ENCODE peak calls at places on chromosomes 11 and 22, in eight cellular contexts. P is astrocyte of the spinal cord; K is RPMI7951; R is stimulated activated CD8-positive, alpha-beta memory T cell treated with anti-CD3 and anti-CD28 coated beads, Interleukin-15, amount 100 ng/mL, for 48 hours; N is globus pallidus; B is prostate gland; J is cardiac muscle cell; F is Ammon's horn. I is an unnamed sample.

GRCh38 chr11:30876656-30877371 is 290.7 kb upstream of the MPPED2 start:
- DNase-seq in P (no peak), K (no peak), R (no peak), N (no peak), B (no peak), J (no peak), F (no peak), I (no peak)

GRCh38 chr11:78192223-78192719 is 3.6 kb downstream of the USP35 start:
- DNase-seq in P (no peak), K (no peak), R (no peak), N (no peak), B (no peak), J (no peak), F (no peak), I (no peak)

GRCh38 chr11:68370211-68371111 is 58.1 kb downstream of the LRP5 start:
- DNase-seq in P (no peak), K (no peak), R (no peak), N (no peak), B (peak; percentile 53), J (peak; percentile 51), F (peak; percentile 28), I (no peak)

GRCh38 chr11:128551641-128552335 is 35.6 kb downstream of the ETS1 start:
- DNase-seq in P (no peak), K (no peak), R (no peak), N (no peak), B (no peak), J (no peak), F (no peak), I (no peak)

GRCh38 chr22:43477151-43477725 is 65.4 kb downstream of the MPPED1 start:
- DNase-seq in P (no peak), K (no peak), R (no peak), N (no peak), B (no peak), J (no peak), F (no peak), I (no peak)

GRCh38 chr11:131671764-131672163 is 301.3 kb downstream of the NTM start:
- DNase-seq in P (no peak), K (no peak), R (no peak), N (no peak), B (no peak), J (peak; percentile 71), F (peak; percentile 67), I (no peak)

GRCh38 chr22:21621891-21622623 is 7.8 kb downstream of the YDJC start:
- DNase-seq in P (no peak), K (no peak), R (no peak), N (peak; percentile 45), B (no peak), J (no peak), F (peak; percentile 56), I (no peak)

GRCh38 chr11:94100253-94100652 is 28.4 kb upstream of the PANX1 start:
- DNase-seq in P (no peak), K (no peak), R (no peak), N (no peak), B (no peak), J (no peak), F (no peak), I (no peak)

GRCh38 chr22:39457047-39457545 is 284 bp downstream of the MGAT3 start:
- DNase-seq in P (no peak), K (no peak), R (no peak), N (no peak), B (no peak), J (no peak), F (no peak), I (no peak)

GRCh38 chr11:19263333-19263732 is 22.6 kb upstream of the E2F8 start:
- DNase-seq in P (no peak), K (no peak), R (no peak), N (no peak), B (no peak), J (no peak), F (no peak), I (no peak)

GRCh38 chr22:40597541-40598453 is 38.7 kb downstream of the MRTFA start:
- DNase-seq in P (peak; percentile 19), K (no peak), R (no peak), N (peak; percentile 52), B (no peak), J (no peak), F (peak; percentile 31), I (no peak)

GRCh38 chr11:763549-764321 is 13.6 kb downstream of the GATD1 start:
- DNase-seq in P (no peak), K (no peak), R (no peak), N (no peak), B (no peak), J (no peak), F (no peak), I (no peak)

GRCh38 chr11:94882931-94883330 is 90.4 kb downstream of the CWC15 start:
- DNase-seq in P (no peak), K (no peak), R (no peak), N (no peak), B (no peak), J (no peak), F (no peak), I (no peak)

GRCh38 chr11:2768471-2769408 is 68.9 kb upstream of the KCNQ1OT1 start:
- DNase-seq in P (peak; percentile 72), K (peak; percentile 77), R (peak; percentile 47), N (no peak), B (peak; percentile 1), J (no peak), F (no peak), I (peak; percentile 94)

GRCh38 chr11:2996976-2997375 is 4.8 kb upstream of the NAP1L4 start:
- DNase-seq in P (no peak), K (no peak), R (no peak), N (no peak), B (no peak), J (no peak), F (no peak), I (no peak)

GRCh38 chr11:66595245-66595904 is 2.4 kb downstream of the CCS start:
- DNase-seq in P (no peak), K (peak; percentile 25), R (no peak), N (no peak), B (no peak), J (no peak), F (peak; percentile 41), I (no peak)

GRCh38 chr22:43720718-43721117 is 91.4 kb downstream of the EFCAB6 start:
- DNase-seq in P (no peak), K (no peak), R (no peak), N (no peak), B (no peak), J (no peak), F (no peak), I (no peak)

GRCh38 chr22:24037851-24038765 is 27.0 kb downstream of the CABIN1 start:
- DNase-seq in P (no peak), K (no peak), R (no peak), N (no peak), B (peak; percentile 13), J (no peak), F (no peak), I (no peak)

GRCh38 chr11:117098269-117099231 is at the start of gene SIK3:
- DNase-seq in P (peak; percentile 91), K (peak; percentile 90), R (peak; percentile 86), N (peak; percentile 95), B (peak; percentile 91), J (peak; percentile 96), F (peak; percentile 97), I (peak; percentile 46)

GRCh38 chr11:119055901-119056300 is 1.1 kb downstream of the HYOU1 start:
- DNase-seq in P (peak; percentile 24), K (peak; percentile 57), R (no peak), N (peak; percentile 26), B (no peak), J (no peak), F (peak; percentile 27), I (no peak)

GRCh38 chr11:77324508-77324907 is 23.0 kb upstream of the GDPD4 start:
- DNase-seq in P (no peak), K (no peak), R (no peak), N (no peak), B (no peak), J (no peak), F (no peak), I (no peak)

GRCh38 chr11:62976109-62976508 is 8.7 kb downstream of the SLC22A6 start:
- DNase-seq in P (no peak), K (no peak), R (no peak), N (no peak), B (no peak), J (no peak), F (no peak), I (no peak)

GRCh38 chr11:79561496-79561895 is 120.7 kb upstream of the TENM4 start:
- DNase-seq in P (no peak), K (no peak), R (no peak), N (no peak), B (no peak), J (no peak), F (no peak), I (no peak)

GRCh38 chr11:6413791-6414231 is 5.1 kb downstream of the APBB1 start:
- DNase-seq in P (no peak), K (no peak), R (peak; percentile 62), N (no peak), B (no peak), J (peak; percentile 83), F (no peak), I (no peak)

I was measured in A172.